ENCODE peak calls at places on chromosomes 5 and 9, in eight cellular contexts. S is A549, B is HepG2, F is heart left ventricle, T is K562, Z is IMR-90, M is GM12892, K is testis. J is an unnamed sample.

GRCh38 chr5:40618926-40619325 is 60.8 kb upstream of the PTGER4 start:
- DNase-seq in F (no peak), B (no peak), S (no peak), K (no peak), M (no peak), T (no peak), Z (no peak), J (no peak)

GRCh38 chr5:156838966-156839365 is 11.1 kb upstream of the PPP1R2B start:
- DNase-seq in Z (no peak), T (no peak), K (no peak), S (no peak), F (no peak), M (no peak), B (no peak), J (no peak)

GRCh38 chr5:130024006-130024405 is 119.7 kb downstream of the CHSY3 start:
- DNase-seq in Z (no peak), F (no peak), T (no peak), K (no peak), S (no peak), M (no peak), B (no peak), J (no peak)

GRCh38 chr5:64789457-64789856 is 20.7 kb downstream of the CWC27 start:
- DNase-seq in B (no peak), S (no peak), M (no peak), T (no peak), K (no peak), F (no peak), Z (peak), J (no peak)

GRCh38 chr5:37533851-37534250 is 154.7 kb downstream of the WDR70 start:
- DNase-seq in Z (peak), T (no peak), B (no peak), F (no peak), S (peak), K (no peak), M (no peak), J (no peak)

GRCh38 chr9:92468206-92468605 is 14.1 kb downstream of the ASPN start:
- DNase-seq in B (no peak), Z (peak), M (no peak), K (no peak), S (no peak), F (no peak), T (no peak), J (no peak)

GRCh38 chr9:9598723-9599122 is 1014.1 kb downstream of the PTPRD start:
- DNase-seq in B (no peak), T (no peak), S (no peak), F (no peak), M (no peak), K (no peak), Z (no peak), J (no peak)

GRCh38 chr9:129500166-129500862 is 120.6 kb downstream of the C9orf50 start:
- DNase-seq in S (peak), M (no peak), F (no peak), Z (no peak), T (no peak), B (no peak), K (peak), J (no peak)

GRCh38 chr9:137723396-137724113 is 104.8 kb downstream of the EHMT1 start:
- DNase-seq in Z (no peak), B (no peak), T (no peak), M (no peak), F (no peak), S (no peak), K (no peak), J (no peak)

GRCh38 chr5:135437796-135438560 is 9.2 kb downstream of the DCANP1 start:
- DNase-seq in T (no peak), M (no peak), B (peak), Z (peak), S (no peak), K (peak), F (peak), J (no peak)

GRCh38 chr5:81203729-81204128 is 29.4 kb upstream of the CKMT2 start:
- DNase-seq in Z (no peak), S (no peak), M (no peak), T (no peak), B (no peak), F (no peak), K (no peak), J (no peak)

GRCh38 chr5:73522989-73523388 is 24.7 kb downstream of the BTF3 start:
- DNase-seq in K (no peak), Z (no peak), B (no peak), S (no peak), T (no peak), F (no peak), M (no peak), J (no peak)

GRCh38 chr9:70954126-70954525 is 167.3 kb downstream of the TRPM3 start:
- DNase-seq in T (no peak), M (no peak), S (peak), F (no peak), B (no peak), K (no peak), Z (peak), J (no peak)

GRCh38 chr9:129278391-129279237 is 100.6 kb upstream of the IER5L start:
- DNase-seq in F (no peak), K (peak), B (no peak), S (peak), Z (no peak), T (peak), M (no peak), J (no peak)

GRCh38 chr5:158552241-158552640 is 547.5 kb downstream of the EBF1 start:
- DNase-seq in F (no peak), S (no peak), T (no peak), K (no peak), B (no peak), M (no peak), Z (no peak), J (no peak)

GRCh38 chr9:117763314-117763713 is 59.1 kb downstream of the TLR4 start:
- DNase-seq in T (no peak), F (no peak), S (no peak), Z (no peak), K (no peak), M (no peak), B (no peak), J (no peak)

GRCh38 chr9:88804289-88804596 is 187.0 kb upstream of the S1PR3 start:
- DNase-seq in B (no peak), K (no peak), F (no peak), Z (peak), M (no peak), S (no peak), T (no peak), J (no peak)

GRCh38 chr5:95901676-95902646 is 59.7 kb downstream of the ELL2 start:
- DNase-seq in M (no peak), F (no peak), T (no peak), Z (peak), S (peak), B (no peak), K (no peak), J (no peak)

GRCh38 chr5:102807878-102808502 is 52.9 kb downstream of the PAM start:
- DNase-seq in B (no peak), Z (peak), M (no peak), K (no peak), S (peak), F (no peak), T (no peak), J (no peak)

GRCh38 chr9:95189230-95190098 is 128.0 kb downstream of the FANCC start:
- DNase-seq in T (no peak), S (no peak), M (no peak), B (peak), Z (peak), F (peak), K (peak), J (no peak)

GRCh38 chr9:13013976-13014375 is 239.2 kb downstream of the LURAP1L start:
- DNase-seq in K (no peak), S (no peak), M (no peak), B (no peak), T (no peak), Z (peak), F (no peak), J (no peak)

GRCh38 chr5:125037020-125037419 is 290.6 kb upstream of the ZNF608 start:
- DNase-seq in F (no peak), Z (no peak), M (no peak), K (no peak), B (no peak), S (no peak), T (no peak), J (no peak)

GRCh38 chr5:122102825-122103224 is 24.8 kb upstream of the LOX start:
- DNase-seq in S (peak), M (no peak), T (no peak), F (no peak), K (no peak), B (no peak), Z (peak), J (no peak)

GRCh38 chr9:114662081-114662989 is 4.7 kb upstream of the TEX53 start:
- DNase-seq in K (peak), S (peak), M (peak), F (no peak), Z (peak), B (peak), T (peak), J (peak)

GRCh38 chr5:172322028-172322965 is 38.7 kb upstream of the UBTD2 start:
- DNase-seq in S (no peak), K (no peak), B (peak), F (no peak), T (no peak), M (no peak), Z (no peak), J (no peak)

GRCh38 chr9:89821081-89821480 is 216.3 kb downstream of the GADD45G start:
- DNase-seq in K (peak), Z (no peak), S (no peak), T (no peak), B (no peak), M (no peak), F (no peak), J (no peak)

GRCh38 chr9:101736723-101737122 is 1.7 kb downstream of the GRIN3A start:
- DNase-seq in K (peak), T (peak), Z (no peak), S (no peak), F (no peak), B (no peak), M (no peak), J (no peak)

GRCh38 chr5:108615216-108615615 is 132.5 kb upstream of the FER start:
- DNase-seq in Z (peak), T (no peak), S (no peak), F (no peak), M (no peak), K (no peak), B (no peak), J (no peak)

GRCh38 chr9:21316860-21317259 is 11.7 kb upstream of the IFNA5 start:
- DNase-seq in Z (no peak), B (peak), M (no peak), S (peak), K (peak), F (no peak), T (no peak), J (no peak)

GRCh38 chr5:1726956-1727355 is 72.7 kb downstream of the MRPL36 start:
- DNase-seq in K (peak), Z (no peak), T (no peak), S (no peak), B (no peak), F (no peak), M (no peak), J (peak)

GRCh38 chr9:36532353-36532752 is 40.3 kb upstream of the MELK start:
- DNase-seq in B (no peak), S (no peak), F (no peak), Z (no peak), K (no peak), M (no peak), T (no peak), J (no peak)

GRCh38 chr5:106827061-106827460 is 843.7 kb downstream of the EFNA5 start:
- DNase-seq in K (no peak), F (no peak), T (no peak), B (no peak), S (peak), Z (peak), M (no peak), J (no peak)

GRCh38 chr9:111516061-111516465 is 8.9 kb upstream of the ZNF483 start:
- DNase-seq in S (peak), T (no peak), F (no peak), Z (peak), M (no peak), K (no peak), B (peak), J (no peak)

GRCh38 chr9:127862075-127863011 is 7.9 kb upstream of the ENG start:
- DNase-seq in B (no peak), K (peak), S (no peak), Z (no peak), M (peak), T (peak), F (peak), J (no peak)

GRCh38 chr5:181160144-181160754 is 12.9 kb downstream of the OR2V2 start:
- DNase-seq in B (no peak), M (peak), S (peak), K (peak), Z (peak), T (peak), F (peak), J (peak)

GRCh38 chr9:96500696-96501660 is 51.0 kb downstream of the HABP4 start:
- DNase-seq in M (no peak), Z (peak), K (no peak), S (no peak), T (no peak), B (no peak), F (no peak), J (no peak)

GRCh38 chr9:86096382-86096781 is 3.0 kb downstream of the GOLM1 start:
- DNase-seq in F (no peak), M (no peak), B (no peak), T (no peak), Z (peak), S (no peak), K (no peak), J (no peak)

GRCh38 chr9:96460877-96461276 is 10.9 kb downstream of the HABP4 start:
- DNase-seq in T (no peak), S (no peak), K (no peak), B (no peak), M (no peak), Z (peak), F (no peak), J (no peak)

GRCh38 chr9:136093995-136094881 is 851 bp downstream of the NACC2 start:
- DNase-seq in K (peak), T (peak), S (peak), Z (peak), M (no peak), F (peak), B (peak), J (no peak)
- TF ChIP-seq POLR2A in K (no peak), T (peak), S (no peak), Z (no peak), M (no peak), F (no peak), B (no peak), J (no peak)

DNA sequence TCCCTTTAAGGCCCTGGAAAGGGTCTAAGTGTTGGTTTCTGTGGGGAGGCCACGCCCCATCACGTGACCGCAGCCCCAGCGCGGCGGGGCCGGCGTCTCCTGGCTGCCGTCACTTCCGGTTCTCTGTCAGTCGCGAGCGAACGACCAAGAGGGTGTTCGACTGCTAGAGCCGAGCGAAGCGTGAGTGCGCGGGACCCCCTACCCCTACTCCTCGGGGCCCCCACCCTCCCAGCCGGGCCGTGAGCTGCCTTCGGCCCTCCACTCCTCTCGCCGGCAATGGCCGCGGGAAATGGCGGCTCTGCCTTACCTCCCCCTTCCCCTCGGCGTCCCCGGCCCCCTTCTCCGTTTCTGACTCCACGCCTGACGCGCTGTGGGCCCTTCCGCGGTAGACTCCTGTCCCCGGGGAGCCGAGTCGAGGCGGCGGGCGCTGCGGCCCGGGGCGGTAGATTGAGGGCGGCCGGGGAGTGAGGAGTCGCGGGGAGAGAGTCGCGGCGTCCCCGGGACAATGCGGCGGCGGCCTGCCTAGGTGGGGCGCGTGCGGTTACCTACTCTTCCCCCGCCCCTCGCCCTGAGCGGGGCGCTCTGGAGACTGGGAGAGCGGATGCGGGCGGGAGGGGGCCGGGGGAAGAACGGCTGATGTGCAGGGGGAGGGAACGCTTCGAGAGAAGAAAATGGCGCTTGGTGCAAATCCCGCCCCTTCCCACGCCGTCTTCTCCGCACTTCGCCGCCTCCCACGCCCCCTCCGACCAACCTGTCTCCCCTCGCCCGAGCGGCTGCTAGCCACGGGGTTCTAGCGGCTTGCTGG is at the start of gene SUB1:
- DNase-seq in F (peak), S (peak), B (peak), Z (peak), M (peak), K (peak), T (peak), J (peak)
- TF ChIP-seq POLR2A in F (peak), S (peak), B (peak), Z (peak), M (peak), K (peak), T (peak), J (peak)

GRCh38 chr9:69122391-69123141 is 51.5 kb upstream of the TJP2 start:
- DNase-seq in B (peak), S (no peak), K (no peak), M (no peak), T (no peak), F (no peak), Z (peak), J (peak)

GRCh38 chr9:69121155-69122085 is 52.7 kb upstream of the TJP2 start:
- DNase-seq in T (no peak), K (peak), S (peak), F (peak), M (peak), B (peak), Z (peak), J (peak)

GRCh38 chr9:69120380-69121154 is 53.5 kb upstream of the TJP2 start:
- DNase-seq in F (peak), S (no peak), M (peak), K (no peak), T (no peak), B (peak), Z (no peak), J (peak)

GRCh38 chr9:69118656-69119055 is 55.4 kb upstream of the TJP2 start:
- DNase-seq in M (no peak), B (no peak), K (no peak), S (no peak), T (no peak), Z (no peak), F (no peak), J (no peak)

DNA sequence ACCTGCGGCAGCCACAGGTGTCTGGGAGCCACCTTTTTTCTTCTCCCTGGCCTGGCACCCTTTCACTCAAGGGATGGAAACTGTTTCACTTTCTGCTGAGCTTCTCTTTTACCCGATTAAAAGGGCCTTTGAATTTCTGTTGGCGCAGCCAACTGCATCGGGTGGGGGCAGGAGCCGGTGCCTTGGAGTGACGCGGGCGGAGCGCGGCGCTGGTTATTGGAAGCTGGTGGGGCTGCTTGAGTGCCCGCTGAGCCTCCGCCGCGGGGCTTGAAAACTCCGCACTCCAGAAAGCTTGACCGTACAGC is 52.0 kb upstream of the TJP2 start:
- DNase-seq in B (peak), F (peak), M (peak), T (no peak), K (peak), Z (peak), S (peak), J (peak)
- TF ChIP-seq POLR2A in B (peak), F (no peak), M (no peak), T (no peak), K (no peak), Z (no peak), S (no peak), J (no peak)

DNA sequence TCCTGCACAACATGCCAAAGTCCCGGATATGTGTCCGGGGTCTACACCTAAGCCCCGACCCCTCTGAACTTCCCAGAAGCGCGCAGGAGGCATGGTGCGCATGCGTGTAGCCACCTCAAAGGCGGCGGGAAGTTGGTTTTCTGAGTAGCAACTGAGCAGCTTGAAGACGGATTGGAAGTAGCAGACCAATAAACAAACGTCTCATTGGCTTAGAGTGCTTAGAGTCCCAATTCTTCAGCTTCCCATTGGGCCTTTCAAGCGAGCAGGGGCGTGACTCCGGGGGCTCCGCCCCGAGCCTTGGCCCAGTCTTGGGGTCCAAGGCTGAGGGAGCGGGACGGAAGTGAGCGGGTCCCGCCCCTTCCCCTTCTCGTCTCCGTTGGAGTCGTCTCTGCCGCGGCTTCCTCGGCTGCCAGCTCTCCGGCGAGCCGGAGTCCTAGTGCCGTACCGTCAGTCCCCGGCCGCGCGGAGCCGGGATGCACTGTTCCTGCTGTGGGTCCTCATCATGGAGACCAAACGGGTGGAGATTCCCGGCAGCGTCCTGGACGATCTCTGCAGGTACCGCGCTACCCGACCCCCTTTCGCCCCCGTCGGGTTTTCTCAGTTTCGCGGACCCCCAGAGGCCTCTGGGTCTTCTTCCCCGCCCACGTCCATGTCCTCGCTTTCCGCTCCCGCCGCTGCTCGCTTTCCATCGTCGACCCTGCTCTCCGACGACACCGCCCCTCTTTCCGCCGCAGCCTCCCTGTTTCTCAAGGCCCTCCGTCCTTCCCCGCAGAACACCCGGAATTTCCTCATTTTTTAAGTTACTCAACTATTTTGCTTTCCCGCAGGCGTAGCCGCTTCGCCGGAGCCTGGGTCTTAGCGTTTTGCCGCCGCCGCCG is at the start of gene DCP2:
- DNase-seq in M (peak), K (peak), F (peak), S (peak), T (peak), B (peak), Z (peak), J (peak)
- TF ChIP-seq POLR2A in M (peak), K (no peak), F (peak), S (peak), T (peak), B (peak), Z (peak), J (peak)

DNA sequence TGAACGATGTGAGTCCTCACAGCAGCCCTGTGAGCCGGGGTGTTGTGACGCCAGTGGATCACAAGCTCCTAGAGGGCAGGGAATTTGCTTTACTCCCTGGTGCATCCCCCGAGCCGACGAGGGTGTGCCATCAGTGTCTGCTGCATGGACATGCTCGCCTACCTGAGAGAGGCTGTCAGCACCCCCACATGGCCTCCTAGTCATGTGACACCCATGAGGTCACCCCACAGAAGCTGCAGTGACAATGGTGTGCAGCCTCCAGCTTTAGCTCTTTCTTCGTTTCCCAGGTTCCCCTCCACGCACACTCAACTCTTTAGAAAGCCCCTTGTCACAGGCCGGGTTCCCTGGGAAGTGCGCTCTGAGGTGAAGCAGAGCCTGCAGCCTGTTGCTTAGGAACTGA is 19.8 kb upstream of the GABBR2 start:
- DNase-seq in S (no peak), T (no peak), K (no peak), M (no peak), Z (no peak), F (no peak), B (no peak), J (no peak)
- TF ChIP-seq POLR2A in S (no peak), T (no peak), K (no peak), M (no peak), Z (no peak), F (no peak), B (no peak), J (no peak)